ENCODE peak calls at places on chromosomes 13 and 19, in six cellular contexts. R, Z, K, F, G and L are unnamed samples. For H3K4me1, the result is how much of the 10 kb centered on the place peaks cover.

GRCh38 chr13:93562676-93563075 is 336.1 kb downstream of the GPC6 start:
- DNase-seq in R (no peak), Z (no peak), K (no peak), F (no peak), G (no peak), L (no peak)

GRCh38 chr19:50943074-50943828 is 9.6 kb downstream of the KLK5 start:
- DNase-seq in R (no peak), Z (no peak), K (no peak), F (no peak), G (no peak), L (no peak)

GRCh38 chr19:50322234-50322633 is 6.9 kb downstream of the KCNC3 start:
- DNase-seq in R (no peak), Z (no peak), K (no peak), F (no peak), G (no peak), L (no peak)

GRCh38 chr19:51570962-51571575 is at the start of gene ZNF175:
- DNase-seq in R (peak), Z (peak), K (peak), F (peak), G (peak), L (peak)

GRCh38 chr19:40798223-40798996 is 581 bp upstream of the EGLN2 start:
- DNase-seq in R (peak), Z (peak), K (peak), F (peak), G (peak), L (peak)

GRCh38 chr13:59144700-59145099 is 1019.0 kb downstream of the DIAPH3 start:
- DNase-seq in R (no peak), Z (no peak), K (no peak), F (peak), G (no peak), L (no peak)

GRCh38 chr19:3783660-3784584 is 2.3 kb downstream of the MATK start:
- DNase-seq in R (no peak), Z (no peak), K (peak), F (no peak), G (no peak), L (peak)

GRCh38 chr19:14562660-14563589 is 8.9 kb downstream of the NDUFB7 start:
- DNase-seq in R (peak), Z (no peak), K (no peak), F (no peak), G (no peak), L (no peak)

GRCh38 chr19:50500060-50500752 is 10.8 kb downstream of the JOSD2 start:
- DNase-seq in R (no peak), Z (peak), K (peak), F (no peak), G (no peak), L (no peak)

GRCh38 chr19:8017808-8018207 is 12.4 kb upstream of the ELAVL1 start:
- DNase-seq in R (no peak), Z (peak), K (no peak), F (no peak), G (peak), L (no peak)

GRCh38 chr13:103883152-103883551 is 816.9 kb upstream of the SLC10A2 start:
- DNase-seq in R (peak), Z (peak), K (peak), F (peak), G (peak), L (peak)

GRCh38 chr13:52846567-52847321 is 1.7 kb downstream of the PCDH8 start:
- DNase-seq in R (no peak), Z (peak), K (peak), F (peak), G (peak), L (no peak)

GRCh38 chr19:49142866-49143335 is 12.3 kb downstream of the HRC start:
- DNase-seq in R (peak), Z (peak), K (peak), F (peak), G (peak), L (peak)

GRCh38 chr13:28110414-28110813 is 10.0 kb upstream of the FLT3 start:
- DNase-seq in R (no peak), Z (no peak), K (no peak), F (no peak), G (no peak), L (no peak)

GRCh38 chr13:94595006-94595942 is 678 bp downstream of the TGDS start:
- DNase-seq in R (no peak), Z (no peak), K (no peak), F (peak), G (peak), L (no peak)

GRCh38 chr19:38654478-38655079 is 7.1 kb downstream of the ACTN4 start:
- DNase-seq in R (no peak), Z (no peak), K (no peak), F (no peak), G (no peak), L (no peak)

DNA sequence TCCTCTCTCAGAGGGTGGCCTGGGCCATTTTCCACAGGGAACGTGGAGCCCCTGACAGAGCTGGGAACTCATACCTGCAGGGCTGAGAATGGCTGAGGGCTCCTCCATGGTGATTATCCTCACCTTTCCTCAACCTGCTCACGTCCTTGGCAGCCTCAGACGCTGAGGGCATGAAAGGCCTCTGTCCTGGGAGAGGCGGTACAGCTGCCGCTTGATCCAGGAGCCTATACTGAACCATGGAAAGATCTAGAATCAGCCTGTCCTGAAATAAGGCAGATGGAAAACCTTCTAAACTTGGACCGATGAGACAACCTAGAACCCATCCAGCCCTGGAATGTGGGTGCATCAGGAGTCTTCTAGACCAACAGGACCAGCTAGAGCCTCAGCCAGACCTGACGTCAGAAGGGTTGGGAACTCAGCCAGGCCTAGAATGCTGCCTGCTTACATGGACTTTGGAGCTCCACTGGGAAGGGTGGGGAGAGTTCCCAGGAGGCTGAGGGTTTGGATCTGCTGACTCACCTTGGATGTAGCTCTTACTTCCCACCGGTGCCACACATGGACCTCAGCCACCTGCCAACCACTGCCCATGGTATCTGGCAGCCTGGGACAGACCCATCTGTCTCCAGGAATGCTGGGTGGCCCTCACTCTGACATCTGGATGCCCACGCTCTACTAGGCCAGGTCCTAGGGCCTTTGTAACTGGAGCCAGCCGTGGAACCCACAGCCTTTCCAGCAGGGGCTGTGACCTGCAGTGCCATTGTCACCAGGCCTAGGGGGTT is 7.5 kb downstream of the KCTD15 start:
- DNase-seq in R (no peak), Z (no peak), K (peak), F (peak), G (peak), L (no peak)
- H3K4me1 ChIP-seq in R (under half), Z (under half), K (under half), F (under half), G (under half), L (under half)

DNA sequence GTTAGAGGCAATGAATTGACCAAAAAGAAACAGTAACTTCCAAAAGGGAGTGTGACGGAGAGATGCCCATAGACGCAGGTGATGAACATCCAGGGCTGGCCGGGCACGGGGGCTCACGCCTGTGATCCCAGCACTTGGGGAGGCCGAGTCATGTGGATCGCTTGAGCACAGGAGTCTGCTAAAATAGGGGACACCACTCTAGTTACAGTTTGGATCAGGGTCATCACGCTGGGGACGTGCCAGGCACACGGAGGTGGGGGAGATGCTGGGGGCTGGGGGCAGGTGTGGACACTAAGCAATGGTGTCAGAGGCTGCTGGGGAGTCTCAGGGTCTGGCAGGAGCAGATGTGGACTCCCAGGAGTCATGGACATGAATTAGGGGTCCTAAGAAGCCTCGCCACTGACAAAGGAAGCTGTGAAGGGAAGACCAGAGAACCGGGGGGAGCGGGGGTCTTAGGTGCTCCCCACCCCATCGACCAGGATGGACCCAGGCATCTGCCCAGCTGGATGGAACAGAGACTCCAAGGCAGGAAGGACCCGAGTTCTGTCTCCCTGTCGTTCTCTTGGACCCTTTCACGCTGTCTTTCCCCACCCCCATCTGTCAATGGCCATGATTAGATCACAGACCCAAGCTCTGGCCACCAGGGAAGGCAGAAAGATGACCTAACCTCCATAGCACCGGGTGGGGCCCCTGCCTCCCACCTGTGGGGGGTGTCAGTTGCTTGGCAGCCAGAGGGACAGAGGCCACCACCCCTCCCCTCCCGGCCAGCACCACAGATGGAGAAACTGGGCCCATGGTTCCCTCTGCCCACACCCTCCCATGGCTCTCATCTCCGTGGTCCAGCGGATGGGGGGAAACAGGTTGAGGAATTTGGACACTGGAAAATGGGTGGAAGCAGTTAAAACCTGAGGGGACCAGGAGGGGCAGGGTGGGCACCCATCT is 19.6 kb downstream of the CCDC8 start:
- DNase-seq in R (no peak), Z (peak), K (peak), F (no peak), G (no peak), L (peak)
- H3K4me1 ChIP-seq in R (under half), Z (under half), K (under half), F (under half), G (under half), L (under half)

DNA sequence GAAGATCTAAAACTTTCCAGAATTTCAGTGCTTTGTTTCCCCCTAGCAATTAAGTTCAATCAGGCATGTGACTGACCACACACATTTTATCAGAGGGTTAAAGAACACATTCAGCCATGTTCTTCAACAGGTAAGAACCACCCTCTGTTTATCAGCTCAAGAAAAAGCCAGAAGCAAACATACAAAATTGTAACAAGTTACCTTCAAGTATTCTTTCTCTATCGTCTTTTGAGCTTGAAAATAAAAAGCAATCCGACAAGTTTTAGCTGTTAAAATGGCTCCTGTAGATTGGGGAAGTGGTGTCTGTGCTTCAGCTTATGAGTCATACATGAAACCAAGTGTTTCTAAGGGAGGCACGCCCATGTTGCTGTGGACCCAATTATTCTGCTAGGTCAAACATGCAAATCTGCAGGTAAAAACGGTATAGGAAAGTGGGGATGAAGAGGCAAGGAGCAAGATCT is at the start of gene ELF1:
- DNase-seq in R (peak), Z (peak), K (peak), F (peak), G (peak), L (no peak)
- H3K4me1 ChIP-seq in R (under half), Z (under half), K (under half), F (under half), G (under half), L (under half)

GRCh38 chr19:56955637-56956216 is 115.2 kb upstream of the PEG3 start:
- DNase-seq in R (no peak), Z (no peak), K (no peak), F (no peak), G (no peak), L (no peak)
- H3K4me1 ChIP-seq in R (under half), Z (under half), K (under half), F (under half), G (under half), L (under half)